ENCODE peak calls at places on chromosomes 2 and 18, in five cellular contexts. F is Peyer's patch, E is stomach, C is breast epithelium, D is A673. R is an unnamed sample.

GRCh38 chr2:24973812-24974211 is 2.1 kb upstream of the DNAJC27 start:
- DNase-seq in F (no peak), E (no peak), C (no peak), D (no peak), R (no peak)

GRCh38 chr2:16204791-16205620 is 264.7 kb downstream of the MYCN start:
- DNase-seq in F (no peak), E (no peak), C (no peak), D (no peak), R (no peak)

GRCh38 chr2:21291281-21291825 is 167.6 kb downstream of the TDRD15 start:
- DNase-seq in F (no peak), E (no peak), C (no peak), D (no peak), R (no peak)

GRCh38 chr18:49021076-49021432 is 70.3 kb upstream of the SMAD7 start:
- DNase-seq in F (no peak), E (no peak), C (no peak), D (no peak), R (no peak)

GRCh38 chr2:227052879-227053278 is 111.1 kb downstream of the COL4A4 start:
- DNase-seq in F (no peak), E (no peak), C (no peak), D (peak; percentile 9), R (no peak)

GRCh38 chr2:235510305-235510704 is 16.5 kb downstream of the AGAP1 start:
- DNase-seq in F (no peak), E (no peak), C (no peak), D (no peak), R (no peak)

GRCh38 chr2:139177041-139177440 is 396.9 kb upstream of the NXPH2 start:
- DNase-seq in F (no peak), E (no peak), C (no peak), D (no peak), R (no peak)

GRCh38 chr2:86298411-86299390 is 38.7 kb downstream of the REEP1 start:
- DNase-seq in F (no peak), E (no peak), C (no peak), D (no peak), R (no peak)

GRCh38 chr2:220466251-220466691 is 838.8 kb downstream of the SLC4A3 start:
- DNase-seq in F (no peak), E (no peak), C (no peak), D (no peak), R (no peak)

GRCh38 chr18:11411021-11411420 is 198.4 kb upstream of the SLC35G4 start:
- DNase-seq in F (no peak), E (no peak), C (no peak), D (no peak), R (no peak)

GRCh38 chr2:232239956-232240681 is 138.4 kb upstream of the ALPP start:
- DNase-seq in F (no peak), E (no peak), C (no peak), D (no peak), R (no peak)

GRCh38 chr2:238504181-238504711 is 77.5 kb downstream of the ASB1 start:
- DNase-seq in F (no peak), E (no peak), C (no peak), D (no peak), R (no peak)

GRCh38 chr2:20600756-20601325 is 50.1 kb downstream of the HS1BP3 start:
- DNase-seq in F (no peak), E (no peak), C (no peak), D (no peak), R (no peak)

GRCh38 chr18:57846258-57846657 is 43.1 kb upstream of the ATP8B1 start:
- DNase-seq in F (no peak), E (peak; percentile 40), C (no peak), D (peak; percentile 82), R (no peak)

GRCh38 chr2:37085731-37086147 is 1.4 kb downstream of the GPATCH11 start:
- DNase-seq in F (no peak), E (no peak), C (no peak), D (no peak), R (no peak)

GRCh38 chr2:10931710-10932255 is 20.0 kb downstream of the KCNF1 start:
- DNase-seq in F (no peak), E (no peak), C (no peak), D (no peak), R (peak; percentile 77)

GRCh38 chr2:121858406-121858805 is 103.0 kb downstream of the TSN start:
- DNase-seq in F (no peak), E (no peak), C (no peak), D (no peak), R (no peak)

GRCh38 chr2:149271575-149271974 is 58.8 kb upstream of the LYPD6 start:
- DNase-seq in F (no peak), E (no peak), C (no peak), D (no peak), R (no peak)

GRCh38 chr2:18788590-18788989 is 199.2 kb upstream of the NT5C1B start:
- DNase-seq in F (no peak), E (no peak), C (no peak), D (peak; percentile 9), R (peak; percentile 14)

DNA sequence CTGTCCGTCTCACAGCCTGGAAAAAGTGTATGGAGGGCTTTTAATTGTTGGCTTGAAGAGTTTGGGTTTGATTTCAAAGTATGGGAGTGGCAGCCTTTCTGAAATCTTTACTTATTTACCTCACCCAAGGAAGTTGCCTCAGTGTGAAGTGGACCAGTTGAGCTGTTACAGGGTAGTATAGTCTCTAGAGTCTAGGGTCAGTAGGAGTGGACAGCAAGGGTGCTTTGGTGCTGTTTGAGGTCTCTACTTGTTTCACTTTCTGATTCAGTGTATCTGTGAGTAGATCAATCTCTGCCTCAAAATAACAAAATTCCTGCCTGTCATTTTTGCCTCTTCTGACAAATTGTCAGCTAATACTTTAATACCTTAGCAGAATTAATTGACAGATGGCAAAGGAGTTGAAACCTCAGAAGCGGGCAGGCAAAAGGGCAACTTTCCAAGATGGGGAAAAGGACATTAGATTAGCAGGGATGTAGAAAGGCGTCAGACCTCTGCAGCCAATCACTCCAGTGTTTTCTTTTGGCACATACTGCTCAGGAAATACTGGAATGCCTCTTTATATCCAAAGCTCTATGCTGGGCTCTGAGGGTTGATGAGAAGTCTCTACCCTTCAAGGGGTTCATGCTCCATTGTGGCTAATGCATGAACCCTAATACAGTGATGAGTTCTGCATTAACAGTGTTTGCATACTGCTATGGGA is 5.9 kb downstream of the RIOK3 start:
- DNase-seq in F (no peak), E (no peak), C (no peak), D (no peak), R (no peak)
- H3K4me1 ChIP-seq in F (no peaks in the 10 kb centered on the region), E (peaks cover 50% of the 10 kb centered on the region), C (no peaks in the 10 kb centered on the region), D (peaks cover 5% of the 10 kb centered on the region), R (peaks cover 65% of the 10 kb centered on the region)

DNA sequence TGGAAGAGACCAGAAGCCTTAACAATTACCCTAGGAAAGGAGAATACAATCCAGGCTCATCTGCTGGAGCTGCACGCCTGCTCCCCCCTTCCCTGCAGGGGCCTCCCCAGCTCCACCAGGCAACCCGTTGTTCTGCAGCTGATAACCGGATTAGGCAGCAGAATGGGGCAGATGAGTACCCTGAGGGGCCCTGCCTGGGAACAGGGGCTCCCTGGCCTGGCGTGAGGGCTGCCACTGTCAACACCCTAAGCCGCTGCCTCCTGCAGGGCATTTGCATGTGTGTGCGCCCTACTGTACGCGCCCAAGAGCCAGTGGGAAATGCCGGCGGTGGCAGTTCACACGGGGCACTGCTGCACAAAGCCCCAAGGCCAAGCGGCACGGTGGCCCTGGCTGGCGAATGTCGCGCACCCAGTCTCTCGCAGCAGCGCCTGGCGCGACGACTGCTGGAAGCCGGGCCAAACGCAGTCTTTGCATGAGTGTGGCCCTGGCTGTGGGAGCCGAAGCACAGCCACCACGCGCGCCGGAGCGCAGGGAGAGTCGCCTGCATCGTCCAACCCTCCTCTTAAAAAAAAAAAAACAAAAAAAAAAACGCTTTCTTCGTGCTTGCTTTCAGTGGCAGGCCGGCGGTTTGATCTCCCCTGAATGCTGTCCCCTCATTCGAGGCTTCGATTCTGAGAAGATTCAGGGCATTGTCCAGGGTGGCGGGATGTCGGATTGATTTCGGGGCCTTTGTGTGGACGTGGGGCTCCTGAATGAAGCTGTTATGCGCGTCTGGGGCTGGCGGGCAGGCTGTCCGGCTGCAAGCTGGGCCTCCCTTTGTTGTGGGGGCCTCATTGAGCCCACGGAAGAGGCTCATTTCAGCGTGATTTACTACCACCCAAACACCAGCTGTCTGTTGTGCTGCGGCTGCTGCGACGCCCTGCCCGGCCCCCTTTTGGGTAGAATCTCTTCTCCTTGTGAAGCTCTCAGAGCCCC is 63.8 kb downstream of the SETBP1 start:
- DNase-seq in F (no peak), E (no peak), C (no peak), D (no peak), R (peak; percentile 53)
- TF ChIP-seq CTCF in F (no peak), E (no peak), C (no peak), D (no peak), R (peak; percentile 29)

GRCh38 chr2:88615822-88616221 is 11.4 kb downstream of the EIF2AK3 start:
- DNase-seq in F (no peak), E (no peak), C (no peak), D (no peak), R (no peak)
- H3K27me3 ChIP-seq in F (no peaks in the 10 kb centered on the region), E (no peaks in the 10 kb centered on the region), C (no peaks in the 10 kb centered on the region), D (no peaks in the 10 kb centered on the region), R (no peaks in the 10 kb centered on the region)

GRCh38 chr2:45260946-45261345 is 251.7 kb upstream of the SIX2 start:
- DNase-seq in F (no peak), E (no peak), C (no peak), D (no peak), R (no peak)
- H3K4me1 ChIP-seq in F (no peaks in the 10 kb centered on the region), E (peaks cover 14% of the 10 kb centered on the region), C (no peaks in the 10 kb centered on the region), D (peaks cover 5% of the 10 kb centered on the region), R (peaks cover 22% of the 10 kb centered on the region)

GRCh38 chr2:109102588-109103233 is 26.3 kb upstream of the SH3RF3 start:
- DNase-seq in F (no peak), E (no peak), C (no peak), D (no peak), R (no peak)
- TF ChIP-seq CTCF in F (no peak), E (no peak), C (no peak), D (no peak), R (no peak)

DNA sequence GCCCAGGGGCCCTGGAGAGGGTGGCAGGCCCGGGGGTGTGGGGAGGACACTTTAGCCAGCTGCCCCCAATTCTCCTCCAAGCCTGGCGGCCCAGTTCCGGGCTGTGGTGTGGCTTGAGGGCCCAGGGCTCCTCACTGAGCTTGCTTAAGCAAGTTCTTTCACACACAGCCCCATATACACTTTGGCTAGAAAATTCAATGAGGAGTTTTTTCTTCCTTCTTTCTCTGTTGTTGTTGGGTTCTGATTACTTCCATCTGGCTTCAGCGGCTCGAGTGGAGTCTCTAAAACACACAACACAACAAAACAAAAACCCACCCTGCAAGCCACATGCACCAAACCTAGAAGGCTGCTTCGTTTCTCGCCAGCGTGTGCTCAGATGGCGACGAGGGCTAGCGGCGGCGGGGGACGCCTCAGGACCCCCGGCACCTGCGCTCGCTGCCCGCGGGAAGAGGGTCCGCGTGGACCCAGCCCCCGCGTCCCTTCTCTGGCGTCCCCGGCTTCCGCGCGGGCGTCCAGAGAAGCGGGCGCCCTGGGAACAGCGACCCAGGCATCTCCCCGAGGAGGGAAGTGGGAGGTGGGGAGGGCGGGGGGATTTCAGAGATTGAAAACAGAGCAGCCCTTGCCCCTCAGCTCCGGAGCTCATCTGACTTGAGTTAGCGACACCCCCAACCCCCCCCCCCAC is 597 bp upstream of the GLI2 start:
- DNase-seq in F (no peak), E (peak; percentile 22), C (no peak), D (no peak), R (no peak)
- H3K27me3 ChIP-seq in F (peaks cover 16% of the 10 kb centered on the region), E (no peaks in the 10 kb centered on the region), C (no peaks in the 10 kb centered on the region), D (no peaks in the 10 kb centered on the region), R (peaks cover 27% of the 10 kb centered on the region)

GRCh38 chr2:217911283-217911965 is 91.4 kb downstream of the TNS1 start:
- DNase-seq in F (no peak), E (no peak), C (no peak), D (no peak), R (peak; percentile 71)
- H3K4me1 ChIP-seq in F (no peaks in the 10 kb centered on the region), E (peaks cover 54% of the 10 kb centered on the region), C (peaks cover 43% of the 10 kb centered on the region), D (no peaks in the 10 kb centered on the region), R (peaks cover 91% of the 10 kb centered on the region)

GRCh38 chr18:74291771-74292540 is at the start of gene CYB5A:
- DNase-seq in F (peak; percentile 97), E (peak; percentile 98), C (peak; percentile 95), D (peak; percentile 97), R (peak; percentile 98)
- TF ChIP-seq CTCF in F (no peak), E (no peak), C (peak; percentile 16), D (no peak), R (no peak)